ENCODE peak calls at places on chromosome 16, in seven cellular contexts. Z is epithelial cell of esophagus, I is fibroblast of pulmonary artery, L is psoas muscle, Q is cardiac fibroblast, E is WERI-Rb-1, A is A549. T is an unnamed sample.

GRCh38 chr16:23337836-23338550 is 35.9 kb downstream of the SCNN1B start:
- DNase-seq in Q (no peak), L (no peak), E (no peak), A (no peak), I (no peak), Z (no peak), T (no peak)

GRCh38 chr16:31507929-31508705 is at the start of gene RUSF1:
- DNase-seq in I (peak; percentile 87), E (peak; percentile 89), L (peak; percentile 96), Q (peak; percentile 89), A (peak; percentile 72), Z (peak; percentile 89), T (peak; percentile 94)

GRCh38 chr16:31108035-31108793 is at the start of gene BCKDK:
- DNase-seq in A (peak; percentile 69), L (peak; percentile 86), I (peak; percentile 67), E (peak; percentile 82), Q (peak; percentile 66), Z (peak; percentile 69), T (peak; percentile 77)

GRCh38 chr16:21159281-21159951 is 942 bp downstream of the LDAF1 start:
- DNase-seq in Q (no peak), Z (peak; percentile 86), E (peak; percentile 49), A (no peak), L (peak; percentile 59), I (no peak), T (no peak)

GRCh38 chr16:17173134-17173729 is 297.5 kb downstream of the XYLT1 start:
- DNase-seq in I (peak; percentile 32), Z (no peak), L (no peak), Q (peak; percentile 60), E (no peak), A (no peak), T (peak; percentile 50)

GRCh38 chr16:28293589-28293935 is 1.2 kb downstream of the SBK1 start:
- DNase-seq in A (no peak), Q (no peak), Z (no peak), L (peak; percentile 50), E (no peak), I (no peak), T (no peak)

GRCh38 chr16:56116577-56116964 is 74.7 kb upstream of the GNAO1 start:
- DNase-seq in L (no peak), A (no peak), Q (no peak), E (no peak), I (no peak), Z (no peak), T (no peak)

GRCh38 chr16:88883117-88883895 is 16.8 kb upstream of the PABPN1L start:
- DNase-seq in I (no peak), Q (no peak), A (no peak), L (peak; percentile 84), E (no peak), Z (no peak), T (no peak)

GRCh38 chr16:80027007-80027965 is 426.7 kb upstream of the MAF start:
- DNase-seq in L (peak; percentile 69), I (peak; percentile 65), A (peak; percentile 95), E (peak; percentile 6), Z (peak; percentile 99), Q (peak; percentile 94), T (peak; percentile 48)

GRCh38 chr16:30470632-30471007 is 1.9 kb upstream of the ITGAL start:
- DNase-seq in E (no peak), Z (no peak), A (no peak), Q (no peak), L (no peak), I (no peak), T (no peak)

GRCh38 chr16:60110531-60110930 is 1376.4 kb upstream of the GOT2 start:
- DNase-seq in A (no peak), L (no peak), I (no peak), Z (peak; percentile 54), E (no peak), Q (no peak), T (peak; percentile 47)

GRCh38 chr16:70582280-70582978 is 58.8 kb downstream of the SF3B3 start:
- DNase-seq in A (no peak), L (no peak), E (no peak), Z (no peak), Q (no peak), I (no peak), T (no peak)

GRCh38 chr16:9570521-9570920 is 479.1 kb downstream of the HAPSTR1 start:
- DNase-seq in Z (no peak), I (no peak), L (no peak), E (no peak), Q (no peak), A (no peak), T (no peak)

GRCh38 chr16:80046848-80047247 is 446.3 kb upstream of the MAF start:
- DNase-seq in L (no peak), Z (no peak), A (no peak), E (no peak), Q (no peak), I (no peak), T (no peak)

GRCh38 chr16:76483510-76483909 is 206.3 kb downstream of the CNTNAP4 start:
- DNase-seq in Q (no peak), Z (no peak), A (no peak), L (no peak), E (no peak), I (no peak), T (no peak)

GRCh38 chr16:27230562-27230991 is 27.3 kb downstream of the KDM8 start:
- DNase-seq in L (no peak), E (no peak), I (no peak), A (no peak), Z (no peak), Q (no peak), T (no peak)

GRCh38 chr16:81238296-81239011 is at the start of gene BCO1:
- DNase-seq in A (peak; percentile 35), E (peak; percentile 12), I (peak; percentile 58), L (no peak), Z (peak; percentile 66), Q (peak; percentile 52), T (peak; percentile 28)

GRCh38 chr16:69444873-69445517 is 20.6 kb downstream of the CYB5B start:
- DNase-seq in Z (no peak), A (no peak), Q (peak; percentile 68), L (no peak), I (peak; percentile 54), E (no peak), T (no peak)

GRCh38 chr16:88073201-88073721 is 122.0 kb downstream of the BANP start:
- DNase-seq in L (peak; percentile 32), Q (no peak), E (no peak), Z (no peak), A (no peak), I (no peak), T (no peak)

DNA sequence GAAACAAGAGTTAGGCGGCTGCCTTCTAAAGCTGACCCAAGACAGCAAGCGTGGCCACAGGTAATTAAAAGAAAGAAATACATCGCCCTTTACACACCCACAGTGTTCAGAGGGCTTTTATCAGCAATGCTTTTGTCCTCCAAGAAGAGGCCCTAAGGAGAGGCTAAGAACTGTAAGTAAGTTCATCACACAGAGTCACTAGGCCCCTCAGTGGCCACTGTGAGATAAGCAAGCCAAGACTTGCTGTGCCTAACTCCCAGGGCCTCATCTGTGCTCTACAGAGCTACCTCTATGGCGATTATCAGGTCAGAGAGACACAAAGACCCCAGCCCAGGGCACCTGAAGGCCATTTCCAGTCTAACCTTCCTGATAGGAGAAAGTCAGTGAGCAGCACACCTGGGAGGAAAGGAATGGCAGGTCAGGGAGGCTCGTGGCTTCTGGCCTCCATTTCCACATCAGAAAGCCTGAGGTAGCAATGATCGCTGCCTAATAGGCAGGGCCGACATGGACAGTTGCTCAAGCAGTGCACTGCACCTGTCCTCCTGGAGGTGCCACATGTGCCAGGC is 545.2 kb upstream of the CDH11 start:
- DNase-seq in A (no peak), Z (peak; percentile 45), Q (peak; percentile 41), E (peak; percentile 49), L (no peak), I (peak; percentile 55), T (peak; percentile 12)
- TF ChIP-seq CTCF in A (no peak), Z (peak; percentile 16), Q (peak; percentile 7), E (peak; percentile 64), L (no peak), I (peak; percentile 33), T (peak; percentile 26)

GRCh38 chr16:68426355-68426652 is 22.0 kb downstream of the SMPD3 start:
- DNase-seq in L (no peak), E (no peak), A (no peak), I (no peak), Q (peak; percentile 15), Z (peak; percentile 17), T (peak; percentile 6)

GRCh38 chr16:68425498-68426354 is 22.6 kb downstream of the SMPD3 start:
- DNase-seq in A (no peak), I (no peak), L (no peak), Z (no peak), Q (no peak), E (no peak), T (no peak)

GRCh38 chr16:68423771-68424170 is 24.5 kb downstream of the SMPD3 start:
- DNase-seq in Z (no peak), Q (no peak), L (no peak), I (no peak), E (no peak), A (no peak), T (no peak)

GRCh38 chr16:68429081-68429740 is 19.1 kb downstream of the SMPD3 start:
- DNase-seq in A (no peak), I (no peak), E (no peak), L (no peak), Z (no peak), Q (no peak), T (no peak)

GRCh38 chr16:68427649-68428303 is 20.5 kb downstream of the SMPD3 start:
- DNase-seq in Q (no peak), A (no peak), E (no peak), L (no peak), Z (no peak), I (no peak), T (no peak)
- H3K4me3 ChIP-seq in Q (no peak overlapping the region), A (no peak overlapping the region), E (no peak overlapping the region), L (no peak overlapping the region), Z (no peak overlapping the region), I (no peak overlapping the region), T (no peak overlapping the region)

GRCh38 chr16:57187508-57187854 is 1.4 kb downstream of the RSPRY1 start:
- DNase-seq in I (no peak), Q (peak; percentile 10), E (peak; percentile 27), L (no peak), Z (no peak), A (peak; percentile 11), T (no peak)
- TF ChIP-seq CTCF in I (no peak), Q (no peak), E (no peak), L (no peak), Z (no peak), A (no peak), T (no peak)

GRCh38 chr16:84332975-84333684 is 35.2 kb upstream of the ATP2C2 start:
- DNase-seq in Z (no peak), L (peak; percentile 17), Q (no peak), A (no peak), E (peak; percentile 9), I (no peak), T (no peak)

GRCh38 chr16:84329016-84329415 is 34.3 kb downstream of the WFDC1 start:
- DNase-seq in A (no peak), Q (no peak), Z (no peak), L (peak; percentile 14), I (no peak), E (no peak), T (no peak)

GRCh38 chr16:84331998-84332780 is 36.1 kb upstream of the ATP2C2 start:
- DNase-seq in Q (no peak), Z (peak; percentile 76), A (no peak), L (no peak), E (no peak), I (no peak), T (peak; percentile 17)

GRCh38 chr16:84329849-84330684 is 35.4 kb downstream of the WFDC1 start:
- DNase-seq in A (no peak), E (no peak), L (peak; percentile 34), I (no peak), Q (no peak), Z (no peak), T (no peak)

GRCh38 chr16:84330685-84331050 is 36.0 kb downstream of the WFDC1 start:
- DNase-seq in L (peak; percentile 23), I (no peak), E (no peak), Z (no peak), A (no peak), Q (no peak), T (no peak)
- H3K4me3 ChIP-seq in L (no peak overlapping the region), I (no peak overlapping the region), E (no peak overlapping the region), Z (no peak overlapping the region), A (no peak overlapping the region), Q (no peak overlapping the region), T (no peak overlapping the region)